ENCODE peak calls at places on chromosome 19, in eight cellular contexts. R, K, I, A, F, Q, V and X are unnamed samples. For H3K9me3, the result is how much of the 10 kb centered on the place peaks cover.

GRCh38 chr19:11736696-11737095 is 2.0 kb downstream of the ZNF823 start:
- DNase-seq in F (peak), R (peak), I (peak), Q (peak), A (peak), V (no peak), K (no peak), X (peak)

GRCh38 chr19:45906221-45906620 is 3.8 kb upstream of the MYPOP start:
- DNase-seq in A (no peak), K (no peak), Q (no peak), R (no peak), V (no peak), F (peak), I (no peak), X (no peak)

GRCh38 chr19:53102701-53103140 is 501 bp downstream of the ZNF160 start:
- DNase-seq in R (peak), A (peak), I (peak), Q (peak), V (no peak), K (peak), F (peak), X (peak)

GRCh38 chr19:7272856-7273578 is 21.2 kb downstream of the INSR start:
- DNase-seq in F (no peak), R (no peak), K (no peak), A (no peak), I (no peak), Q (no peak), V (no peak), X (no peak)

GRCh38 chr19:46109876-46110275 is 14.6 kb downstream of the IGFL3 start:
- DNase-seq in A (no peak), K (no peak), I (no peak), R (no peak), V (no peak), Q (no peak), F (no peak), X (no peak)

GRCh38 chr19:4870025-4870700 is 2.7 kb upstream of the PLIN3 start:
- DNase-seq in R (peak), F (peak), I (peak), A (no peak), Q (peak), V (peak), K (no peak), X (peak)

GRCh38 chr19:6313398-6313969 is 19.9 kb downstream of the ACER1 start:
- DNase-seq in F (no peak), Q (no peak), R (no peak), V (no peak), K (no peak), A (no peak), I (no peak), X (no peak)

GRCh38 chr19:35130761-35131720 is 3.8 kb downstream of the LGI4 start:
- DNase-seq in K (no peak), R (no peak), V (no peak), A (no peak), I (no peak), F (no peak), Q (no peak), X (no peak)

GRCh38 chr19:4369109-4369887 is 25.9 kb downstream of the MPND start:
- DNase-seq in V (peak), F (peak), Q (peak), R (peak), K (peak), I (peak), A (peak), X (no peak)

GRCh38 chr19:42361545-42361910 is 28.6 kb downstream of the CNFN start:
- DNase-seq in A (no peak), R (no peak), I (no peak), K (no peak), V (no peak), Q (no peak), F (no peak), X (no peak)

GRCh38 chr19:5790573-5791520 is at the start of gene DUS3L:
- DNase-seq in I (peak), A (peak), F (peak), Q (peak), R (peak), K (peak), V (peak), X (peak)

GRCh38 chr19:46976845-46977320 is 42.8 kb upstream of the NPAS1 start:
- DNase-seq in R (peak), I (no peak), K (peak), A (no peak), V (no peak), Q (peak), F (no peak), X (no peak)

GRCh38 chr19:43895727-43896126 is 39.4 kb downstream of the ZNF45 start:
- DNase-seq in I (no peak), V (no peak), R (no peak), F (no peak), Q (no peak), K (no peak), A (no peak), X (no peak)

GRCh38 chr19:31285744-31286143 is 63.5 kb downstream of the TSHZ3 start:
- DNase-seq in K (peak), F (no peak), Q (no peak), A (no peak), R (no peak), V (peak), I (no peak), X (no peak)

GRCh38 chr19:10915511-10916091 is 12.8 kb downstream of the YIPF2 start:
- DNase-seq in I (no peak), Q (no peak), A (no peak), V (no peak), R (peak), F (peak), K (no peak), X (no peak)

GRCh38 chr19:7471696-7472620 is 16.9 kb downstream of the PEX11G start:
- DNase-seq in A (no peak), F (no peak), I (no peak), V (no peak), K (no peak), R (no peak), Q (no peak), X (no peak)

GRCh38 chr19:40445945-40446784 is 2.0 kb upstream of the SERTAD3 start:
- DNase-seq in R (peak), I (peak), Q (no peak), F (peak), V (no peak), K (peak), A (no peak), X (peak)

GRCh38 chr19:39083983-39084731 is at the start of gene ACP7:
- DNase-seq in V (no peak), F (no peak), A (no peak), Q (no peak), R (peak), I (no peak), K (peak), X (peak)

GRCh38 chr19:42270346-42271044 is 1.4 kb downstream of the CIC start:
- DNase-seq in I (peak), V (peak), A (peak), K (no peak), Q (peak), F (peak), R (peak), X (no peak)

GRCh38 chr19:7676854-7677253 is at the start of gene MCEMP1:
- DNase-seq in F (no peak), I (no peak), A (no peak), K (no peak), V (no peak), Q (no peak), R (no peak), X (no peak)

GRCh38 chr19:6242677-6243076 is 37.1 kb downstream of the MLLT1 start:
- DNase-seq in K (no peak), V (no peak), Q (no peak), I (no peak), R (no peak), A (no peak), F (no peak), X (no peak)

GRCh38 chr19:32866061-32866460 is 3.5 kb downstream of the SLC7A9 start:
- DNase-seq in Q (no peak), F (no peak), V (no peak), K (no peak), A (no peak), R (no peak), I (no peak), X (no peak)

GRCh38 chr19:37342753-37343152 is 28.1 kb upstream of the ZNF527 start:
- DNase-seq in Q (no peak), F (no peak), V (no peak), K (no peak), I (no peak), R (no peak), A (no peak), X (no peak)

GRCh38 chr19:46616631-46617322 is 8.1 kb downstream of the PTGIR start:
- DNase-seq in A (no peak), F (peak), K (peak), Q (peak), R (peak), V (peak), I (peak), X (peak)

GRCh38 chr19:3509566-3509989 is 3.5 kb downstream of the FZR1 start:
- DNase-seq in K (no peak), F (peak), V (no peak), R (peak), I (no peak), A (no peak), Q (no peak), X (no peak)

GRCh38 chr19:9953802-9954542 is 17.7 kb upstream of the OLFM2 start:
- DNase-seq in I (no peak), R (no peak), Q (no peak), F (no peak), V (no peak), K (no peak), A (no peak), X (no peak)

GRCh38 chr19:40220674-40221073 is 2.5 kb upstream of the TTC9B start:
- DNase-seq in V (no peak), K (no peak), F (no peak), A (no peak), Q (no peak), I (no peak), R (no peak), X (no peak)

GRCh38 chr19:3179739-3180293 is 1.2 kb downstream of the S1PR4 start:
- DNase-seq in K (no peak), I (no peak), A (no peak), R (no peak), V (peak), Q (no peak), F (no peak), X (no peak)

GRCh38 chr19:46495789-46496099 is at the start of gene PNMA8B:
- DNase-seq in Q (peak), I (no peak), F (peak), K (peak), R (no peak), V (peak), A (peak), X (peak)

GRCh38 chr19:17950310-17951150 is 16.4 kb upstream of the KCNN1 start:
- DNase-seq in Q (peak), K (peak), F (no peak), A (no peak), V (peak), R (peak), I (no peak), X (peak)

GRCh38 chr19:33245948-33246728 is 20.5 kb upstream of the SLC7A10 start:
- DNase-seq in R (no peak), V (no peak), Q (peak), I (no peak), F (no peak), K (no peak), A (no peak), X (no peak)

GRCh38 chr19:2820112-2820702 is 539 bp downstream of the ZNF554 start:
- DNase-seq in A (no peak), I (no peak), K (peak), R (peak), V (no peak), Q (no peak), F (no peak), X (no peak)

GRCh38 chr19:32708457-32708856 is 11.1 kb upstream of the TDRD12 start:
- DNase-seq in A (no peak), K (no peak), Q (no peak), I (no peak), V (no peak), F (no peak), R (no peak), X (no peak)

GRCh38 chr19:36054733-36055686 is at the start of gene WDR62:
- DNase-seq in Q (peak), F (peak), I (peak), K (peak), V (peak), A (peak), R (peak), X (peak)

GRCh38 chr19:28239270-28239669 is 973.7 kb downstream of the UQCRFS1 start:
- DNase-seq in V (no peak), Q (no peak), K (peak), I (no peak), A (no peak), R (no peak), F (no peak), X (peak)

GRCh38 chr19:28885965-28886364 is 327.0 kb downstream of the UQCRFS1 start:
- DNase-seq in I (peak), V (no peak), R (no peak), K (no peak), F (no peak), A (no peak), Q (no peak), X (no peak)

GRCh38 chr19:32091196-32091595 is 254.2 kb upstream of the ZNF507 start:
- DNase-seq in R (no peak), Q (no peak), V (no peak), F (no peak), K (no peak), A (no peak), I (no peak), X (no peak)

GRCh38 chr19:41064974-41065569 is 23.2 kb upstream of the CYP2A13 start:
- DNase-seq in I (peak), K (peak), F (peak), V (no peak), Q (no peak), R (no peak), A (no peak), X (no peak)

GRCh38 chr19:41324231-41324702 is 14.3 kb downstream of the CCDC97 start:
- DNase-seq in K (no peak), I (no peak), F (no peak), R (no peak), A (no peak), V (no peak), Q (no peak), X (no peak)

GRCh38 chr19:37698216-37698615 is 21.3 kb downstream of the ZNF607 start:
- DNase-seq in Q (no peak), K (no peak), R (no peak), V (no peak), F (no peak), I (no peak), A (no peak), X (no peak)

GRCh38 chr19:14197882-14198281 is 8.1 kb downstream of the ADGRL1 start:
- DNase-seq in K (no peak), I (no peak), A (no peak), Q (no peak), F (no peak), V (no peak), R (no peak), X (no peak)

GRCh38 chr19:14198384-14199376 is 7.3 kb downstream of the ADGRL1 start:
- DNase-seq in I (no peak), A (no peak), Q (no peak), R (no peak), F (no peak), K (no peak), V (no peak), X (no peak)

DNA sequence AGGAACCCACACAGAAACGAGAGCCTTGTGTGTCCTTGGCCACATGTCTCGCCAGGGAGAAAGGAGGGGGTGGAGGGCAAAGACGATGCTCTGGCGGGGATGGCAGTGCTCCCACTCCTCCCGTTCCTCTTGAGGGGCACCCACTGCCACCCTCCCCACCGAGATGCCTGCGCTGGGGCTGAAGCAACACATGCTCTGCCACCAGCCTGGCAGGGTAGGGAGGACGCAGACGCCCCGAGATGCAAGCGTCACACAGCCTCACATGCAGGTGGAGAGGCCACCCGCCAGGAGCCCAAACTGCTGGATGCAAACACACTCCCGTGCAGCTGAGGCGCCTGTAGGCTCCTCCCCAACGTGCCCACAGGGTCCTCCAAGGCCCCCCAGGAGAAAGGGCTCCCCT is 2.7 kb downstream of the ADGRL1 start:
- DNase-seq in R (no peak), V (no peak), Q (no peak), I (no peak), F (no peak), K (no peak), A (no peak), X (no peak)
- H3K4me3 ChIP-seq in R (no peak), V (no peak), Q (no peak), I (no peak), F (no peak), K (no peak), A (no peak), X (no peak)

DNA sequence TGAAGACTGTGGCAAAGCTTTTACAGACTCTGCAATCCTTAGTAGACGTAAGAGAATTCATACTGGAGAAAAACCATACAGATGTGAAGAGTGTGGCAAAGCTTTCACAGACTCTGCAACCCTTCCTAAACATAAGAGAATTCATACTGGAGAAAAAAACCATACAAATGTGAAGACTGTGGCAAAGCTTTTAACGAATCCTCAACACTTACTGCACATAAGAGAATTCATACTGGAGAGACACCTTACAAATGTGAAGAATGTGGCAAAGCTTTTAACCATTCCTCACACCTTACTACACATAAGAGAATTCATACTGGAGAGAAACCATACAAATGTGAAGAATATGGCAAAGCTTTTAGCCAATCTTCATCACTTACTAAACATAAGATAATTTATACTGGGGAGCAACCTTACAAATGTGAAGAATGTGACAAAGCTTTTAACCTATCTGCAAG is 50.1 kb upstream of the ZNF98 start:
- DNase-seq in A (no peak), Q (no peak), F (no peak), K (no peak), I (no peak), R (no peak), V (no peak), X (no peak)
- H3K9me3 ChIP-seq in A (half or more), Q (under half), F (under half), K (half or more), I (under half), R (half or more), V (under half), X (under half)

GRCh38 chr19:49423278-49423984 is at the start of gene PTH2:
- DNase-seq in K (no peak), I (no peak), R (no peak), V (no peak), F (no peak), A (no peak), Q (no peak), X (no peak)
- H3K4me3 ChIP-seq in K (peak), I (no peak), R (no peak), V (no peak), F (no peak), A (peak), Q (no peak), X (no peak)

GRCh38 chr19:19860756-19861390 is 4.8 kb upstream of the ZNF253 start:
- DNase-seq in A (peak), F (no peak), K (peak), Q (peak), V (no peak), I (no peak), R (no peak), X (no peak)

GRCh38 chr19:19858751-19859150 is 6.9 kb upstream of the ZNF253 start:
- DNase-seq in F (no peak), K (no peak), Q (no peak), I (no peak), V (no peak), R (no peak), A (no peak), X (no peak)
- H3K9me3 ChIP-seq in F (under half), K (under half), Q (under half), I (under half), V (under half), R (under half), A (under half), X (under half)

DNA sequence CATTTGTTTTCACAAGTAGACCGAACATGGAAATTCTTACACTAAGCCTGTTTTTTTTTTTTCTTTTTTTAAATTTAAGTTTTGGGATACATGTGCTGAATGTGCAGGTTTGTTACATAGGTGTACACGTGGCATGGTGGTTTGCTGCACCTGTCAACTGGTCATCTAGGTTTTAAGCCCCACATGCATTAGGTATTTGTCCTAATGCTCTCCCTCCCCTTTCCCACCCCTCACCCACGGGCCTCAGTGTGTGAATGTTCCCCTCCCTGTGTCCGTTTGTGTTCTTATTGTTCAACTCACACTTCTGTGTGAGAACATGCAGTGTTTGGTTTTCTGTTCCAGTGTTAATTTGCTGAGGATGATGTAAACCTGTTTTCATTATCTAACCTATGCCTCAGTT is 2.6 kb downstream of the NLRP4 start:
- DNase-seq in K (no peak), A (no peak), Q (no peak), V (no peak), I (no peak), R (no peak), F (no peak), X (no peak)
- H3K4me3 ChIP-seq in K (no peak), A (no peak), Q (no peak), V (no peak), I (no peak), R (no peak), F (no peak), X (no peak)